ENCODE peak calls at places on chromosomes 13 and 19, in seven cellular contexts. One of them, this sample, is unnamed.

GRCh38 chr13:22432690-22433089 is 748.1 kb upstream of the SGCG start:
- DNase-seq in naive thymus-derived CD4-positive, alpha-beta T cell: no peak
- DNase-seq in left ventricle myocardium inferior: no peak
- DNase-seq in AG10803: no peak
- DNase-seq in HL-60: no peak
- DNase-seq in neural progenitor cell: no peak
- DNase-seq in transverse colon: no peak
- DNase-seq in this sample: no peak

GRCh38 chr19:23515551-23515950 is 120.3 kb upstream of the ZNF91 start:
- DNase-seq in transverse colon: no peak
- DNase-seq in AG10803: no peak
- DNase-seq in naive thymus-derived CD4-positive, alpha-beta T cell: no peak
- DNase-seq in HL-60: no peak
- DNase-seq in neural progenitor cell: no peak
- DNase-seq in left ventricle myocardium inferior: no peak
- DNase-seq in this sample: no peak

GRCh38 chr13:108769213-108770070 is 140.0 kb downstream of the MYO16 start:
- DNase-seq in naive thymus-derived CD4-positive, alpha-beta T cell: no peak
- DNase-seq in HL-60: no peak
- DNase-seq in transverse colon: no peak
- DNase-seq in left ventricle myocardium inferior: no peak
- DNase-seq in neural progenitor cell: no peak
- DNase-seq in AG10803: no peak
- DNase-seq in this sample: peak

GRCh38 chr19:16889429-16889882 is 657 bp downstream of the F2RL3 start:
- DNase-seq in neural progenitor cell: no peak
- DNase-seq in HL-60: no peak
- DNase-seq in transverse colon: no peak
- DNase-seq in AG10803: no peak
- DNase-seq in naive thymus-derived CD4-positive, alpha-beta T cell: no peak
- DNase-seq in left ventricle myocardium inferior: peak
- DNase-seq in this sample: no peak

GRCh38 chr13:110965038-110965754 is 50.3 kb upstream of the ANKRD10 start:
- DNase-seq in naive thymus-derived CD4-positive, alpha-beta T cell: no peak
- DNase-seq in left ventricle myocardium inferior: no peak
- DNase-seq in neural progenitor cell: no peak
- DNase-seq in transverse colon: no peak
- DNase-seq in HL-60: no peak
- DNase-seq in AG10803: no peak
- DNase-seq in this sample: peak

GRCh38 chr19:35168261-35168660 is 13.7 kb downstream of the FXYD5 start:
- DNase-seq in naive thymus-derived CD4-positive, alpha-beta T cell: no peak
- DNase-seq in HL-60: no peak
- DNase-seq in transverse colon: no peak
- DNase-seq in left ventricle myocardium inferior: no peak
- DNase-seq in neural progenitor cell: no peak
- DNase-seq in AG10803: no peak
- DNase-seq in this sample: no peak

GRCh38 chr19:46574533-46574932 is 26.6 kb upstream of the CALM3 start:
- DNase-seq in left ventricle myocardium inferior: no peak
- DNase-seq in AG10803: no peak
- DNase-seq in HL-60: no peak
- DNase-seq in naive thymus-derived CD4-positive, alpha-beta T cell: peak
- DNase-seq in neural progenitor cell: peak
- DNase-seq in transverse colon: no peak
- DNase-seq in this sample: no peak

GRCh38 chr13:42740753-42741152 is 40.6 kb upstream of the FAM216B start:
- DNase-seq in naive thymus-derived CD4-positive, alpha-beta T cell: no peak
- DNase-seq in neural progenitor cell: no peak
- DNase-seq in left ventricle myocardium inferior: peak
- DNase-seq in transverse colon: peak
- DNase-seq in AG10803: no peak
- DNase-seq in HL-60: peak
- DNase-seq in this sample: peak

GRCh38 chr13:98513837-98514236 is 63.1 kb downstream of the STK24 start:
- DNase-seq in naive thymus-derived CD4-positive, alpha-beta T cell: no peak
- DNase-seq in AG10803: no peak
- DNase-seq in left ventricle myocardium inferior: no peak
- DNase-seq in HL-60: no peak
- DNase-seq in transverse colon: no peak
- DNase-seq in neural progenitor cell: no peak
- DNase-seq in this sample: no peak

GRCh38 chr19:19185853-19186728 is 5.9 kb downstream of the BORCS8 start:
- DNase-seq in HL-60: peak
- DNase-seq in neural progenitor cell: peak
- DNase-seq in transverse colon: peak
- DNase-seq in left ventricle myocardium inferior: no peak
- DNase-seq in AG10803: peak
- DNase-seq in naive thymus-derived CD4-positive, alpha-beta T cell: peak
- DNase-seq in this sample: peak

GRCh38 chr13:107590556-107590955 is 624.8 kb downstream of the LIG4 start:
- DNase-seq in HL-60: no peak
- DNase-seq in naive thymus-derived CD4-positive, alpha-beta T cell: no peak
- DNase-seq in transverse colon: no peak
- DNase-seq in AG10803: no peak
- DNase-seq in left ventricle myocardium inferior: no peak
- DNase-seq in neural progenitor cell: no peak
- DNase-seq in this sample: no peak

GRCh38 chr13:45340422-45341033 is 455 bp downstream of the TPT1 start:
- DNase-seq in AG10803: peak
- DNase-seq in left ventricle myocardium inferior: peak
- DNase-seq in transverse colon: peak
- DNase-seq in naive thymus-derived CD4-positive, alpha-beta T cell: peak
- DNase-seq in HL-60: peak
- DNase-seq in neural progenitor cell: peak
- DNase-seq in this sample: peak

GRCh38 chr13:103788061-103788652 is 721.9 kb upstream of the SLC10A2 start:
- DNase-seq in naive thymus-derived CD4-positive, alpha-beta T cell: no peak
- DNase-seq in transverse colon: no peak
- DNase-seq in AG10803: no peak
- DNase-seq in HL-60: no peak
- DNase-seq in neural progenitor cell: no peak
- DNase-seq in left ventricle myocardium inferior: peak
- DNase-seq in this sample: peak

GRCh38 chr13:19984430-19985218 is 26.1 kb downstream of the ZMYM2 start:
- DNase-seq in left ventricle myocardium inferior: no peak
- DNase-seq in neural progenitor cell: peak
- DNase-seq in HL-60: no peak
- DNase-seq in naive thymus-derived CD4-positive, alpha-beta T cell: no peak
- DNase-seq in AG10803: peak
- DNase-seq in transverse colon: no peak
- DNase-seq in this sample: peak

GRCh38 chr13:64928704-64929499 is 2301.2 kb downstream of the PCDH9 start:
- DNase-seq in neural progenitor cell: no peak
- DNase-seq in AG10803: peak
- DNase-seq in transverse colon: no peak
- DNase-seq in HL-60: no peak
- DNase-seq in naive thymus-derived CD4-positive, alpha-beta T cell: no peak
- DNase-seq in left ventricle myocardium inferior: no peak
- DNase-seq in this sample: peak

GRCh38 chr19:42253245-42254082 is 1.5 kb downstream of the ERF start:
- DNase-seq in left ventricle myocardium inferior: peak
- DNase-seq in AG10803: peak
- DNase-seq in HL-60: peak
- DNase-seq in transverse colon: peak
- DNase-seq in neural progenitor cell: peak
- DNase-seq in naive thymus-derived CD4-positive, alpha-beta T cell: peak
- DNase-seq in this sample: peak

GRCh38 chr19:2151339-2152229 is at the start of gene AP3D1:
- DNase-seq in HL-60: peak
- DNase-seq in AG10803: peak
- DNase-seq in neural progenitor cell: peak
- DNase-seq in naive thymus-derived CD4-positive, alpha-beta T cell: peak
- DNase-seq in left ventricle myocardium inferior: peak
- DNase-seq in transverse colon: peak
- DNase-seq in this sample: peak

GRCh38 chr13:48862572-48862971 is 113.1 kb upstream of the FNDC3A start:
- DNase-seq in left ventricle myocardium inferior: no peak
- DNase-seq in neural progenitor cell: no peak
- DNase-seq in AG10803: no peak
- DNase-seq in transverse colon: no peak
- DNase-seq in HL-60: peak
- DNase-seq in naive thymus-derived CD4-positive, alpha-beta T cell: no peak
- DNase-seq in this sample: peak

GRCh38 chr19:2034729-2035589 is 16.1 kb downstream of the MKNK2 start:
- DNase-seq in left ventricle myocardium inferior: no peak
- DNase-seq in naive thymus-derived CD4-positive, alpha-beta T cell: peak
- DNase-seq in transverse colon: peak
- DNase-seq in HL-60: no peak
- DNase-seq in neural progenitor cell: peak
- DNase-seq in AG10803: no peak
- DNase-seq in this sample: peak

GRCh38 chr19:21568816-21569496 is 63.6 kb downstream of the ZNF429 start:
- DNase-seq in HL-60: no peak
- DNase-seq in neural progenitor cell: no peak
- DNase-seq in AG10803: peak
- DNase-seq in transverse colon: peak
- DNase-seq in left ventricle myocardium inferior: peak
- DNase-seq in naive thymus-derived CD4-positive, alpha-beta T cell: peak
- DNase-seq in this sample: peak

GRCh38 chr13:46951516-46951915 is 54.7 kb upstream of the HTR2A start:
- DNase-seq in HL-60: no peak
- DNase-seq in AG10803: no peak
- DNase-seq in left ventricle myocardium inferior: no peak
- DNase-seq in transverse colon: no peak
- DNase-seq in naive thymus-derived CD4-positive, alpha-beta T cell: no peak
- DNase-seq in neural progenitor cell: no peak
- DNase-seq in this sample: no peak

GRCh38 chr19:11887247-11887617 is 350 bp upstream of the ZNF69 start:
- DNase-seq in HL-60: no peak
- DNase-seq in naive thymus-derived CD4-positive, alpha-beta T cell: no peak
- DNase-seq in neural progenitor cell: no peak
- DNase-seq in AG10803: peak
- DNase-seq in left ventricle myocardium inferior: no peak
- DNase-seq in transverse colon: no peak
- DNase-seq in this sample: no peak

GRCh38 chr19:17681505-17682125 is 6.5 kb downstream of the UNC13A start:
- DNase-seq in naive thymus-derived CD4-positive, alpha-beta T cell: peak
- DNase-seq in left ventricle myocardium inferior: peak
- DNase-seq in neural progenitor cell: peak
- DNase-seq in transverse colon: no peak
- DNase-seq in AG10803: peak
- DNase-seq in HL-60: no peak
- DNase-seq in this sample: peak

GRCh38 chr13:99751517-99752199 is 219.9 kb downstream of the ZIC5 start:
- DNase-seq in transverse colon: peak
- DNase-seq in naive thymus-derived CD4-positive, alpha-beta T cell: no peak
- DNase-seq in neural progenitor cell: no peak
- DNase-seq in HL-60: no peak
- DNase-seq in AG10803: no peak
- DNase-seq in left ventricle myocardium inferior: no peak
- DNase-seq in this sample: no peak

GRCh38 chr19:43983544-43983911 is 460 bp upstream of the ZNF155 start:
- DNase-seq in transverse colon: no peak
- DNase-seq in naive thymus-derived CD4-positive, alpha-beta T cell: no peak
- DNase-seq in left ventricle myocardium inferior: no peak
- DNase-seq in neural progenitor cell: no peak
- DNase-seq in HL-60: no peak
- DNase-seq in AG10803: no peak
- DNase-seq in this sample: no peak
- H3K4me3 ChIP-seq in transverse colon: peak
- H3K4me3 ChIP-seq in naive thymus-derived CD4-positive, alpha-beta T cell: peak
- H3K4me3 ChIP-seq in left ventricle myocardium inferior: peak
- H3K4me3 ChIP-seq in neural progenitor cell: peak
- H3K4me3 ChIP-seq in HL-60: peak
- H3K4me3 ChIP-seq in AG10803: peak
- H3K4me3 ChIP-seq in this sample: peak

GRCh38 chr19:47729468-47729798 is 15.9 kb upstream of the NOP53 start:
- DNase-seq in neural progenitor cell: peak
- DNase-seq in left ventricle myocardium inferior: peak
- DNase-seq in AG10803: peak
- DNase-seq in naive thymus-derived CD4-positive, alpha-beta T cell: no peak
- DNase-seq in HL-60: no peak
- DNase-seq in transverse colon: peak
- DNase-seq in this sample: peak
- H3K4me3 ChIP-seq in neural progenitor cell: peak
- H3K4me3 ChIP-seq in left ventricle myocardium inferior: peak
- H3K4me3 ChIP-seq in AG10803: peak
- H3K4me3 ChIP-seq in naive thymus-derived CD4-positive, alpha-beta T cell: peak
- H3K4me3 ChIP-seq in HL-60: no peak
- H3K4me3 ChIP-seq in transverse colon: no peak
- H3K4me3 ChIP-seq in this sample: peak

GRCh38 chr19:39428309-39429112 is 7.2 kb downstream of the RPS16 start:
- DNase-seq in AG10803: peak
- DNase-seq in naive thymus-derived CD4-positive, alpha-beta T cell: no peak
- DNase-seq in left ventricle myocardium inferior: peak
- DNase-seq in transverse colon: peak
- DNase-seq in HL-60: no peak
- DNase-seq in neural progenitor cell: peak
- DNase-seq in this sample: peak
- H3K4me3 ChIP-seq in AG10803: peak
- H3K4me3 ChIP-seq in naive thymus-derived CD4-positive, alpha-beta T cell: no peak
- H3K4me3 ChIP-seq in left ventricle myocardium inferior: peak
- H3K4me3 ChIP-seq in transverse colon: no peak
- H3K4me3 ChIP-seq in HL-60: no peak
- H3K4me3 ChIP-seq in neural progenitor cell: no peak
- H3K4me3 ChIP-seq in this sample: no peak

DNA sequence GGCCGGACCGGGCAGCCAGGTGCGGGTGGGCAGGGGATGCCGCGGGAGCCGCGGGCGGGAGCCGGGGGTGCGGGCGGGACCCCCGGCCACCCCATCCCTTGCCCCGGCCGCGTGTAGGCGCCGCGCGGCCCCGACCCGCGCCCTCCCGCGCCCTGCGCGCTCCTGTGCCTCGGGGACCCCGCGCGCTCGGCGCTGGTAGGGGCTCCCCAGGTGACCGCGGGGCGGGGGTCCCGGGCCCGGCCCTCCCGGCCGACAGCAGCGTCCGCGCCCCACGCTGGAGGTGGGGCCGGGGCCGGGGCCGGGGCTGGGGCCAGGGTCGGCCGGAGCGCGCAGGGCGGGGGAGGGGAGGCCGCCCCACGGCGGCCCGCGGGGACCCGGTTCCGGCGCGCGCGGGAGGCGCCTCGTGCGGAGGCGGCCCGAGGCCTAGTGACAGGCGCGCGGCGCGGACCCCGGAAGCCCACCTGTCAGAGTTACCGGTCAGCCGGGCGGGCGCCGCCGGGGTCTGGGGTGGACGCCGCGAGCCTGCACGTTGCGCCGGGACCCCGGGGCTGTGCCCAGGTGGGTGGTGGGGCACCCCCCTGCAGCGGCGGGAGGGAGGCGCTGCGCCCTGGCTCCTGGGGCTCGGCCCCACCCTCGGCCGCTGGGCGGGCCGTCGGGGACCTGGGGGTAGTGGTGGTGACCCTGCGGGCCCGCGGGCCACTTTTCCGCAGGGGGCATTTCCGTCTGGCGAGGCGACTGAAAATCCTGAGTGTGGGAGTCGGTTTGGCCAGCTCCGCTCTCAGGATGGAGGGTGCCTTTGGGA is 518 bp downstream of the TFDP1 start:
- DNase-seq in neural progenitor cell: peak
- DNase-seq in naive thymus-derived CD4-positive, alpha-beta T cell: peak
- DNase-seq in left ventricle myocardium inferior: no peak
- DNase-seq in HL-60: no peak
- DNase-seq in AG10803: no peak
- DNase-seq in transverse colon: peak
- DNase-seq in this sample: no peak
- H3K4me3 ChIP-seq in neural progenitor cell: peak
- H3K4me3 ChIP-seq in naive thymus-derived CD4-positive, alpha-beta T cell: peak
- H3K4me3 ChIP-seq in left ventricle myocardium inferior: peak
- H3K4me3 ChIP-seq in HL-60: peak
- H3K4me3 ChIP-seq in AG10803: peak
- H3K4me3 ChIP-seq in transverse colon: peak
- H3K4me3 ChIP-seq in this sample: peak